ENCODE peak calls at places on chromosomes 2 and 18, in four cellular contexts. Q, F, W and G are unnamed samples.

GRCh38 chr2:9354318-9354717 is 69.0 kb downstream of the ITGB1BP1 start:
- DNase-seq in F (no peak), Q (no peak), W (no peak), G (no peak)

GRCh38 chr2:206869824-206870495 is 69.4 kb upstream of the CPO start:
- DNase-seq in W (no peak), F (no peak), Q (no peak), G (no peak)

GRCh38 chr2:42363413-42363812 is 2.4 kb upstream of the COX7A2L start:
- DNase-seq in Q (no peak), F (no peak), W (no peak), G (no peak)

GRCh38 chr2:17583646-17584045 is 43.1 kb downstream of the VSNL1 start:
- DNase-seq in F (no peak), W (no peak), Q (no peak), G (no peak)

GRCh38 chr2:86622409-86622877 is 1.2 kb downstream of the RNF103 start:
- DNase-seq in Q (peak; percentile 52), W (peak; percentile 50), F (no peak), G (peak; percentile 76)

GRCh38 chr2:107927034-107927534 is 59.2 kb upstream of the SLC5A7 start:
- DNase-seq in F (no peak), W (no peak), Q (no peak), G (no peak)

GRCh38 chr18:60295776-60296175 is 76.8 kb downstream of the MC4R start:
- DNase-seq in Q (no peak), F (no peak), W (no peak), G (no peak)

GRCh38 chr2:239379641-239380170 is 21.1 kb downstream of the HDAC4 start:
- DNase-seq in W (no peak), F (no peak), Q (peak; percentile 48), G (peak; percentile 68)

GRCh38 chr2:234710066-234710465 is 213.2 kb upstream of the ARL4C start:
- DNase-seq in F (no peak), Q (no peak), W (no peak), G (no peak)

GRCh38 chr2:182946949-182947348 is 80.5 kb upstream of the FRZB start:
- DNase-seq in W (no peak), F (no peak), Q (no peak), G (no peak)

GRCh38 chr18:75350440-75350839 is 77.1 kb downstream of the SMIM21 start:
- DNase-seq in Q (no peak), F (no peak), W (peak; percentile 29), G (no peak)

GRCh38 chr2:188316791-188317423 is 25.2 kb downstream of the GULP1 start:
- DNase-seq in F (no peak), Q (no peak), W (no peak), G (no peak)

GRCh38 chr2:120949957-120950590 is 214.4 kb downstream of the GLI2 start:
- DNase-seq in F (no peak), Q (no peak), W (no peak), G (no peak)

GRCh38 chr2:181924336-181924735 is 32.8 kb downstream of the ITPRID2 start:
- DNase-seq in W (no peak), F (no peak), Q (no peak), G (no peak)

GRCh38 chr2:182055993-182056392 is 70.3 kb downstream of the PPP1R1C start:
- DNase-seq in F (no peak), W (no peak), Q (no peak), G (no peak)

DNA sequence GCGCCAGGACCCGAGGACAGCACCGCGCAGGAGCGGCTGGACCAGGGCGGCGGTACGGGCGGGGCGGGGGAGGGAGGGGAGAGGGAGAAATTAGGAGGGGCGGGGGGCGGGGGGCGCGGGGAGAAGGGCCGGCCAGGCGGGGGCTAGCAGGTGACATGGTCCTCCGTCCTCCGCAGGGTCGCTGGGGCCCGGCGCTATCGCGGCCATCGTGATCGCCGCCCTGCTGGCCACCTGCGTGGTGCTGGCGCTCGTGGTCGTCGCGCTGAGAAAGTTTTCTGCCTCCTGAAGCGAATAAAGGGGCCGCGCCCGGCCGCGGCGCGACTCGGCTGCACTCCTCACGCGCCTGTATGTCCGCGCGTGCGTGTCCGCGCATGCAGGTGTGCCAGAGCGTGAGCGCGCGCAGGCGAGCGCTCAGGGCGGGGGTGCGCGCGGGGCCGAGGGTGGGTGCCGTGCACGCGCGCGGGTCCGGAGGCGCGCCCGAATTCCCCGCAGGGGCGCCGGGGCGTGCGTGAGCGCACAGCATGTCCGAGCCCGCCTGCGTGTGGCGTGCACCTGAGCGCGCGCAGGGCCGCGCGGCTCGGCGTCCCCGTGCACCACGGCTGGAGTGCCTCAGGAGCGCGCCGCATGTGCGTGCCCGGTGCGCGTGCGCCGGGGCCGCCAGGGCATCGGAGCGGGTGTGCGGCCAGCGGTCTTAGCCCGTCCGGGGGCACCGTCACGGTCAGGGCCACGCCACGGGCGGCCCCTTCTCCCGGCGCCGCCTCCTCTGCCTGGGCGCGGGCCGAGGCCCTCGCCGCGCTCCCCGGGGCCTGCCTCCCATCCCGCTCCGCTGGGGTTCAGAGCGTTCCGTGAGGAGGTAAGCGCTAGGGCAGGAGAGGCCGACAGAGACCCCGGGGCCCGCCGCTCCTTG is 6.3 kb downstream of the SNORC start:
- DNase-seq in Q (peak; percentile 51), F (no peak), W (peak; percentile 59), G (peak; percentile 36)
- TF ChIP-seq CTCF in Q (no peak), F (no peak), W (no peak), G (no peak)

GRCh38 chr2:101469863-101470262 is 5.0 kb downstream of the RFX8 start:
- DNase-seq in F (no peak), W (no peak), Q (no peak), G (no peak)

GRCh38 chr2:101473581-101473910 is 1.4 kb downstream of the RFX8 start:
- DNase-seq in F (no peak), Q (no peak), W (no peak), G (no peak)

GRCh38 chr2:101476605-101477208 is 1.8 kb upstream of the RFX8 start:
- DNase-seq in W (no peak), F (no peak), Q (no peak), G (no peak)

GRCh38 chr2:101474752-101475384 is at the start of gene RFX8:
- DNase-seq in W (no peak), F (no peak), Q (no peak), G (no peak)

DNA sequence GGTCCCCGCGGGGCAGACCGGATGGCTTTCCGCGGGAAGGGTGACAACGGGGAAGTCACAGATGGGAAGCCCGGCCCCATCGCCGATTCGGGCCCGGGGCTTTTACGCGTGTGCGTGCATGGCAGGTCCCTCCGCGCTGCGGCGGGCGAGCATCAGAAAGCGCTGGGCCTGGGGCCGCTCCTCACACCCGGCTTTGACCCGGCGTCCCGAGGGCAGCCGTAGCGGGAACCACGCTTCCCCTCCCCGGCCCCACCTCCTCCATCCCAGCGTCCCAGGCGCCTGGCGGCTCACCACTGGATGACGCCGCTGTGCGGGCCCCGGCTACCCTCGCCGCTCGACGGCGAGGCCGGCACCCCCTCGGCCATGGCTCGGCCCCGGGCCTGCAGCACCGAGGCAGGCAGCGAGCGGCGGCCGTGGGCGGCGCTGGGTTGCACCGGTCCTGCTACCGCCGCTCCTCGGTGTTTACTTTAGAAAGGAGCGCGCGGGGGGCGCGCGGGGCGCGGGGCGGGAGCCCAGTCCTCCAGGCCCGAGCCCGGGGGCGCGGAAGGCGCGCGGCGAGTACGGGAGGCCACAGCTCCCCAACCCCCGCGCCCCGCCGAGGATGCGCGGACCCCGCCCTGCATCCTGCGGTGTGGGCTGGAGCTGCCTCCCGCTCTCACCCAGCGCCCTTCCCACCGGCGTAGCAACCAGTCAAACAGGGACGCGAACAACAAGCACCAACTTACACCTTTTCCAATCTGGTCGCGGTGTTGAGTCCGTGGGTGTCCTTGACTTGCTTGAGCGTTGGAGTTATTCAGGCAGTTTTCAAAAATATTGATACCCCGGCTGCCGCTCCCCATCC is 781 bp downstream of the RFX8 start:
- DNase-seq in W (peak; percentile 16), Q (no peak), F (no peak), G (peak; percentile 75)
- TF ChIP-seq POLR2AphosphoS5 in W (no peak), Q (no peak), F (no peak), G (no peak)

GRCh38 chr18:14944838-14945237 is 196.9 kb downstream of the ANKRD30B start:
- DNase-seq in F (no peak), Q (no peak), W (no peak), G (no peak)
- H3K9me3 ChIP-seq in F (no peaks in the 10 kb centered on the region), Q (no peaks in the 10 kb centered on the region), W (no peaks in the 10 kb centered on the region), G (no peaks in the 10 kb centered on the region)

GRCh38 chr2:204264746-204265145 is 280.5 kb upstream of the PARD3B start:
- DNase-seq in W (no peak), Q (no peak), F (no peak), G (no peak)

GRCh38 chr2:204268971-204269370 is 276.3 kb upstream of the PARD3B start:
- DNase-seq in Q (no peak), F (no peak), W (no peak), G (no peak)

GRCh38 chr2:204265701-204266310 is 279.5 kb upstream of the PARD3B start:
- DNase-seq in W (no peak), F (no peak), Q (no peak), G (no peak)

GRCh38 chr2:204272089-204272488 is 273.2 kb upstream of the PARD3B start:
- DNase-seq in F (no peak), Q (no peak), W (no peak), G (no peak)

DNA sequence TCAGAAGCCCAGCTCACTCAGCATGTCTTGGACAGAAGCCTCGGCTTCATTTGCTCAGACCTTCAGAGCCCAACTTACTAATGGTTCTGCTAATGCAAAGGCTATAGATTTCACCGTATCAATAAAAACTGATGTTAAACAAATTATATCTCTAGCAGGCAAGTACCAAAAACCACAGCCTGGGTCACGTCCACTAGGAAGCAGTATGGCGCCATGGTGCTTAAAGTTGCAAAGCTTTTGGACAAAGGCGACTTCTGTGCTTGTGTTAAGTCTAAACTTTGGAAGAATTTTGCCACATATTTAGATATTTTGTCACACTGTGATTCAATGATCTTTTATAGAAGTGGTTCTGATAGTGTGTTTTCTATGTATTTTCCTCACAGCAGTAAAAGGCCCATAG is 276.8 kb upstream of the PARD3B start:
- DNase-seq in F (no peak), W (no peak), Q (no peak), G (no peak)
- TF ChIP-seq CTCF in F (no peak), W (no peak), Q (no peak), G (no peak)

DNA sequence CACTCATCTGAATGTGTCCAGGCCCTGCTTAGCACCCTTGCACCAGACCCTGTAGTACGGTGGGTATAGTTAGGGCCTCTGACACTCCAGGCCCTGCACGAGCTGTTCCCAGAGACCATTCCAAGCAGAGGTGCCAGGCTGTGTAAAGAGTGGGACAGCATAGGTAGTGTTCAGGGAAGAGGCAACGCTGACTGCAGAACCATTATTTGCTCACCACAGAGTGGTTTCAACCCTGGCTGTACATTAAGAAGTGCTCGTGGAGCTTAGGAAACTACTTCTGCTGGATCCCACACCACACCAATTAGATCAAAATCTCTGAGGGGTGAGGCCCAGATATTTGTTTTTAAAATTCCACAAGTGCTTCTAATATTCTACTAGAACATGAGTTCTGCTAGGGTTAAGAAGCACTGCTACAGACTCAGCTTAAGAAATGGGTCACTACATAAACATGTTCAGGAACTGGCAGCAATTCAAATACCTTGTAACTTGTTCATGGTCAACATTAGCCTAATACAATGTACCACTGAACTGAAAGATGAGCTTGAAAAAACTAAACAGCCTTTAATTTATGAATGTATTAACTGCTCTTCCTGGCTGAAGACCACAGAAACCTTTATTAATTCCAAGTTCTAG is 183.0 kb downstream of the MYO5B start:
- DNase-seq in F (no peak), W (no peak), Q (no peak), G (no peak)
- TF ChIP-seq POLR2AphosphoS5 in F (no peak), W (no peak), Q (no peak), G (no peak)

GRCh38 chr2:170911314-170911889 is 17.7 kb upstream of the GORASP2 start:
- DNase-seq in F (no peak), W (no peak), Q (no peak), G (no peak)
- H3K9me3 ChIP-seq in F (no peaks in the 10 kb centered on the region), W (peaks cover 29% of the 10 kb centered on the region), Q (peaks cover 63% of the 10 kb centered on the region), G (peaks cover 19% of the 10 kb centered on the region)